ENCODE peak calls at places on chromosomes 1 and 21, in ten cellular contexts. One of them, this sample, is unnamed.

GRCh38 chr21:43005635-43006034 is 31.3 kb downstream of the PKNOX1 start:
- DNase-seq in effector memory CD4-positive, alpha-beta T cell: no peak
- DNase-seq in aorta: no peak
- DNase-seq in neural progenitor cell: no peak
- DNase-seq in mammary epithelial cell: no peak
- DNase-seq in CD4-positive, alpha-beta memory T cell: no peak
- DNase-seq in fibroblast of lung: no peak
- DNase-seq in MG63: no peak
- DNase-seq in spleen: peak; percentile 54
- DNase-seq in hepatocyte: no peak
- DNase-seq in this sample: no peak

GRCh38 chr1:200437556-200438203 is 27.8 kb upstream of the ZNF281 start:
- DNase-seq in effector memory CD4-positive, alpha-beta T cell: no peak
- DNase-seq in aorta: no peak
- DNase-seq in neural progenitor cell: no peak
- DNase-seq in mammary epithelial cell: no peak
- DNase-seq in CD4-positive, alpha-beta memory T cell: no peak
- DNase-seq in fibroblast of lung: peak; percentile 40
- DNase-seq in MG63: no peak
- DNase-seq in spleen: no peak
- DNase-seq in hepatocyte: no peak
- DNase-seq in this sample: no peak

GRCh38 chr1:205575294-205575885 is 56.4 kb downstream of the ELK4 start:
- DNase-seq in effector memory CD4-positive, alpha-beta T cell: no peak
- DNase-seq in aorta: no peak
- DNase-seq in neural progenitor cell: no peak
- DNase-seq in mammary epithelial cell: no peak
- DNase-seq in CD4-positive, alpha-beta memory T cell: no peak
- DNase-seq in fibroblast of lung: no peak
- DNase-seq in MG63: no peak
- DNase-seq in spleen: no peak
- DNase-seq in hepatocyte: no peak
- DNase-seq in this sample: no peak

GRCh38 chr1:15430787-15431570 is 7.3 kb upstream of the CTRC start:
- DNase-seq in effector memory CD4-positive, alpha-beta T cell: peak; percentile 54
- DNase-seq in aorta: peak; percentile 74
- DNase-seq in neural progenitor cell: peak; percentile 77
- DNase-seq in mammary epithelial cell: no peak
- DNase-seq in CD4-positive, alpha-beta memory T cell: peak; percentile 65
- DNase-seq in fibroblast of lung: no peak
- DNase-seq in MG63: peak; percentile 45
- DNase-seq in spleen: peak; percentile 92
- DNase-seq in hepatocyte: peak; percentile 73
- DNase-seq in this sample: peak; percentile 61

GRCh38 chr21:43585924-43586411 is 73.3 kb downstream of the HSF2BP start:
- DNase-seq in effector memory CD4-positive, alpha-beta T cell: no peak
- DNase-seq in aorta: peak; percentile 63
- DNase-seq in neural progenitor cell: peak; percentile 79
- DNase-seq in mammary epithelial cell: peak; percentile 100
- DNase-seq in CD4-positive, alpha-beta memory T cell: peak; percentile 26
- DNase-seq in fibroblast of lung: peak; percentile 100
- DNase-seq in MG63: peak; percentile 89
- DNase-seq in spleen: no peak
- DNase-seq in hepatocyte: peak; percentile 77
- DNase-seq in this sample: no peak

GRCh38 chr1:112396668-112397025 is 633 bp downstream of the CTTNBP2NL start:
- DNase-seq in effector memory CD4-positive, alpha-beta T cell: no peak
- DNase-seq in aorta: no peak
- DNase-seq in neural progenitor cell: peak; percentile 65
- DNase-seq in mammary epithelial cell: no peak
- DNase-seq in CD4-positive, alpha-beta memory T cell: no peak
- DNase-seq in fibroblast of lung: peak; percentile 32
- DNase-seq in MG63: no peak
- DNase-seq in spleen: no peak
- DNase-seq in hepatocyte: peak; percentile 62
- DNase-seq in this sample: no peak

GRCh38 chr1:168788262-168788661 is 59.3 kb upstream of the DPT start:
- DNase-seq in effector memory CD4-positive, alpha-beta T cell: no peak
- DNase-seq in aorta: no peak
- DNase-seq in neural progenitor cell: no peak
- DNase-seq in mammary epithelial cell: no peak
- DNase-seq in CD4-positive, alpha-beta memory T cell: no peak
- DNase-seq in fibroblast of lung: no peak
- DNase-seq in MG63: no peak
- DNase-seq in spleen: no peak
- DNase-seq in hepatocyte: no peak
- DNase-seq in this sample: no peak

GRCh38 chr1:53535846-53536245 is 76.6 kb downstream of the DMRTB1 start:
- DNase-seq in effector memory CD4-positive, alpha-beta T cell: no peak
- DNase-seq in aorta: no peak
- DNase-seq in neural progenitor cell: no peak
- DNase-seq in mammary epithelial cell: no peak
- DNase-seq in CD4-positive, alpha-beta memory T cell: no peak
- DNase-seq in fibroblast of lung: peak; percentile 34
- DNase-seq in MG63: no peak
- DNase-seq in spleen: no peak
- DNase-seq in hepatocyte: no peak
- DNase-seq in this sample: no peak

GRCh38 chr21:42461881-42462877 is 33.8 kb downstream of the RSPH1 start:
- DNase-seq in effector memory CD4-positive, alpha-beta T cell: no peak
- DNase-seq in aorta: no peak
- DNase-seq in neural progenitor cell: no peak
- DNase-seq in mammary epithelial cell: no peak
- DNase-seq in CD4-positive, alpha-beta memory T cell: no peak
- DNase-seq in fibroblast of lung: no peak
- DNase-seq in MG63: no peak
- DNase-seq in spleen: no peak
- DNase-seq in hepatocyte: peak; percentile 49
- DNase-seq in this sample: peak; percentile 0

GRCh38 chr1:234550341-234551031 is 59.5 kb downstream of the IRF2BP2 start:
- DNase-seq in effector memory CD4-positive, alpha-beta T cell: no peak
- DNase-seq in aorta: no peak
- DNase-seq in neural progenitor cell: peak; percentile 36
- DNase-seq in mammary epithelial cell: no peak
- DNase-seq in CD4-positive, alpha-beta memory T cell: no peak
- DNase-seq in fibroblast of lung: no peak
- DNase-seq in MG63: no peak
- DNase-seq in spleen: no peak
- DNase-seq in hepatocyte: no peak
- DNase-seq in this sample: no peak

GRCh38 chr1:109763646-109764415 is at the start of gene EPS8L3:
- DNase-seq in effector memory CD4-positive, alpha-beta T cell: no peak
- DNase-seq in aorta: no peak
- DNase-seq in neural progenitor cell: no peak
- DNase-seq in mammary epithelial cell: no peak
- DNase-seq in CD4-positive, alpha-beta memory T cell: no peak
- DNase-seq in fibroblast of lung: no peak
- DNase-seq in MG63: no peak
- DNase-seq in spleen: peak; percentile 66
- DNase-seq in hepatocyte: peak; percentile 85
- DNase-seq in this sample: peak; percentile 12

GRCh38 chr1:2314803-2315710 is 76.3 kb downstream of the MORN1 start:
- DNase-seq in effector memory CD4-positive, alpha-beta T cell: peak; percentile 44
- DNase-seq in aorta: peak; percentile 77
- DNase-seq in neural progenitor cell: peak; percentile 79
- DNase-seq in mammary epithelial cell: no peak
- DNase-seq in CD4-positive, alpha-beta memory T cell: peak; percentile 65
- DNase-seq in fibroblast of lung: peak; percentile 64
- DNase-seq in MG63: peak; percentile 84
- DNase-seq in spleen: peak; percentile 91
- DNase-seq in hepatocyte: peak; percentile 84
- DNase-seq in this sample: peak; percentile 49

GRCh38 chr21:44397431-44398031 is 44.1 kb downstream of the TRPM2 start:
- DNase-seq in effector memory CD4-positive, alpha-beta T cell: no peak
- DNase-seq in aorta: peak; percentile 36
- DNase-seq in neural progenitor cell: no peak
- DNase-seq in mammary epithelial cell: no peak
- DNase-seq in CD4-positive, alpha-beta memory T cell: no peak
- DNase-seq in fibroblast of lung: no peak
- DNase-seq in MG63: no peak
- DNase-seq in spleen: no peak
- DNase-seq in hepatocyte: no peak
- DNase-seq in this sample: no peak

GRCh38 chr1:19901653-19902052 is 19.5 kb downstream of the OTUD3 start:
- DNase-seq in effector memory CD4-positive, alpha-beta T cell: no peak
- DNase-seq in aorta: no peak
- DNase-seq in neural progenitor cell: no peak
- DNase-seq in mammary epithelial cell: no peak
- DNase-seq in CD4-positive, alpha-beta memory T cell: no peak
- DNase-seq in fibroblast of lung: no peak
- DNase-seq in MG63: no peak
- DNase-seq in spleen: no peak
- DNase-seq in hepatocyte: no peak
- DNase-seq in this sample: no peak

GRCh38 chr1:165938844-165939243 is 111.4 kb downstream of the UCK2 start:
- DNase-seq in effector memory CD4-positive, alpha-beta T cell: no peak
- DNase-seq in aorta: no peak
- DNase-seq in neural progenitor cell: no peak
- DNase-seq in mammary epithelial cell: no peak
- DNase-seq in CD4-positive, alpha-beta memory T cell: no peak
- DNase-seq in fibroblast of lung: no peak
- DNase-seq in MG63: no peak
- DNase-seq in spleen: no peak
- DNase-seq in hepatocyte: no peak
- DNase-seq in this sample: no peak
- H3K27me3 ChIP-seq in effector memory CD4-positive, alpha-beta T cell: no peaks in the 10 kb centered on the region
- H3K27me3 ChIP-seq in aorta: no peaks in the 10 kb centered on the region
- H3K27me3 ChIP-seq in neural progenitor cell: peaks cover 68% of the 10 kb centered on the region
- H3K27me3 ChIP-seq in mammary epithelial cell: no peaks in the 10 kb centered on the region
- H3K27me3 ChIP-seq in CD4-positive, alpha-beta memory T cell: no peaks in the 10 kb centered on the region
- H3K27me3 ChIP-seq in fibroblast of lung: no peaks in the 10 kb centered on the region
- H3K27me3 ChIP-seq in MG63: no peaks in the 10 kb centered on the region
- H3K27me3 ChIP-seq in spleen: no peaks in the 10 kb centered on the region
- H3K27me3 ChIP-seq in hepatocyte: no peaks in the 10 kb centered on the region
- H3K27me3 ChIP-seq in this sample: no peaks in the 10 kb centered on the region

GRCh38 chr21:24594082-24594481 is 1013.2 kb downstream of the MRPL39 start:
- DNase-seq in effector memory CD4-positive, alpha-beta T cell: no peak
- DNase-seq in aorta: no peak
- DNase-seq in neural progenitor cell: no peak
- DNase-seq in mammary epithelial cell: no peak
- DNase-seq in CD4-positive, alpha-beta memory T cell: no peak
- DNase-seq in fibroblast of lung: no peak
- DNase-seq in MG63: no peak
- DNase-seq in spleen: no peak
- DNase-seq in hepatocyte: no peak
- DNase-seq in this sample: no peak

DNA sequence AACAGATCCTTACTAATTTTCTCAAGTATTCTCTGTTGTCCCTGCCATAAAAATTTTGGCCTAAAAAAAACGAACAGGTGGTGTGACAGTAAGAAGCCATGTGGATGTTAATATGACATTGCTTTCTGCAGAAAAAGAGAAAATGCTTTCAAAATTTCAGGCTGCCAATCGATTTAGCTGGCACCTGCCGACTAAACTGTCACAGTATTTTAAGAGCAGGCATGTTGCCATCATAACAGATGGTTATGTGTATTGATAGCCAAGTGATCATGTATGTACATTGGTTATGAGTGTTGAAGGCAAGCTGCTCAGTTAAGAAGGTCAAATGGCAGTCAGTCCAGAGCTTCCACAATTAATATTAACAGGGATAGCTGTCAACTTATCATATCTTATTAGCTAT is 1017.0 kb downstream of the MRPL39 start:
- DNase-seq in effector memory CD4-positive, alpha-beta T cell: no peak
- DNase-seq in aorta: no peak
- DNase-seq in neural progenitor cell: no peak
- DNase-seq in mammary epithelial cell: no peak
- DNase-seq in CD4-positive, alpha-beta memory T cell: no peak
- DNase-seq in fibroblast of lung: no peak
- DNase-seq in MG63: no peak
- DNase-seq in spleen: no peak
- DNase-seq in hepatocyte: no peak
- DNase-seq in this sample: no peak
- H3K36me3 ChIP-seq in effector memory CD4-positive, alpha-beta T cell: no peaks in the 10 kb centered on the region
- H3K36me3 ChIP-seq in aorta: no peaks in the 10 kb centered on the region
- H3K36me3 ChIP-seq in neural progenitor cell: no peaks in the 10 kb centered on the region
- H3K36me3 ChIP-seq in mammary epithelial cell: no peaks in the 10 kb centered on the region
- H3K36me3 ChIP-seq in CD4-positive, alpha-beta memory T cell: no peaks in the 10 kb centered on the region
- H3K36me3 ChIP-seq in fibroblast of lung: no peaks in the 10 kb centered on the region
- H3K36me3 ChIP-seq in MG63: no peaks in the 10 kb centered on the region
- H3K36me3 ChIP-seq in spleen: no peaks in the 10 kb centered on the region
- H3K36me3 ChIP-seq in hepatocyte: no peaks in the 10 kb centered on the region
- H3K36me3 ChIP-seq in this sample: no peaks in the 10 kb centered on the region

DNA sequence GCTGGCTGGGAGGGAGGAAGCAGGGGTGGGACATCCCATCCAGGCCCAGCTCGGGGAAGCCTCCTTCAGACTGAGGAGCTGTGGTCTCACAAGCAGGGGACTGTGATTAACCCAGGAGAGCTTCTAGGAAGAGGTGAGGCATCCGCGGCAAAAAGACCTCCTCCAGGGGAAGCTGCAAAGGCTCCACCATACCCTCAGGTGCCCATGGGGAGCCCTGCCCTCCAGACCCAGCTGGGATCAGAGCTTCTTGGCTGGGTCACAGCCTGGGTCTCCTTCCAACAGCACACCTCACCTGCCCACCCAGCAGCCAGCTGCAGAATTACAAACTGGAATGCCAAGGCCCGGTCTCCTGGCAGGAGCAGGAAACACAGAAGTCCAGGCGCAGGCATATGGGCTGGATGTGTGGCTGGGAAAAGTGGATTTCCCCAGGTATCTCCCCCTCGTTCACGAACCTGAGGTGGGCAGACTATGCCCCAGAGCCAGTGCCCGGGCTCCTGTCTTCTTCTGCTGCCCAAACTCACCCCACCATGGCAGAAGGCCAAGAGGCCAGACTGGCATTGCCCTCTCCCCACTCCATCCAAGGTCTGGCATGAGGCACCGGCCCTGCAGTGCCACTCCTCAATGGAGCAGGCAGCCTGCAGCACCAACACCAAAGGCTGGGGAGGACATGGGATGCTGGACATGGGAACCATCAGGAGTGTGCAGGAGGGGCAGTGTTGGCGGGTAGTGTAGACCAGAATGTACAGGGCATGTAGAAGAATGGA is 15.4 kb upstream of the ARF1 start:
- DNase-seq in effector memory CD4-positive, alpha-beta T cell: no peak
- DNase-seq in aorta: peak; percentile 34
- DNase-seq in neural progenitor cell: no peak
- DNase-seq in mammary epithelial cell: no peak
- DNase-seq in CD4-positive, alpha-beta memory T cell: no peak
- DNase-seq in fibroblast of lung: no peak
- DNase-seq in MG63: no peak
- DNase-seq in spleen: peak; percentile 67
- DNase-seq in hepatocyte: no peak
- DNase-seq in this sample: no peak
- H3K27me3 ChIP-seq in effector memory CD4-positive, alpha-beta T cell: peaks cover 33% of the 10 kb centered on the region
- H3K27me3 ChIP-seq in aorta: no peaks in the 10 kb centered on the region
- H3K27me3 ChIP-seq in neural progenitor cell: peaks cover 92% of the 10 kb centered on the region
- H3K27me3 ChIP-seq in mammary epithelial cell: peaks cover 3% of the 10 kb centered on the region
- H3K27me3 ChIP-seq in CD4-positive, alpha-beta memory T cell: peaks cover 10% of the 10 kb centered on the region
- H3K27me3 ChIP-seq in fibroblast of lung: peaks cover 10% of the 10 kb centered on the region
- H3K27me3 ChIP-seq in MG63: peaks cover 7% of the 10 kb centered on the region
- H3K27me3 ChIP-seq in spleen: no peaks in the 10 kb centered on the region
- H3K27me3 ChIP-seq in hepatocyte: peaks cover 22% of the 10 kb centered on the region
- H3K27me3 ChIP-seq in this sample: peaks cover 6% of the 10 kb centered on the region

DNA sequence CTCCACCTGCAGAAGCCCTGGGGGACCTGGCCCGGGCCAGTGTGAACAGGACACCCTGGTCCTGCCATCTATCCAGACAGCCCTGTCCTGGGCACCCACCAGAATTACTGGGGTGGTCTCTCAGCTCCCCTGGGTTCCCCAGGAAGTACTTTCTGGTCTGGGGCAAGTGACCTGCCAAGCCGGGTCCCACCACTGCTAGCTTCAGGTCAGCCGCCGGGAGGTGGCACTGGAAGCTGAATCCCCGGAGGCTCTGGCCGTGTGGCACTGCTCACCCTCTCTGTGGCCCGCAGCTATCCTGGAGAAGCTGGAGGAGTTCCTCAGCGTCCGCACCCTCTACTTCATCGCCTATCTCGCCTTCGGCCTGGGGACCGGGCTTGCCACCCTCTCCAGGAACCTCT is 21.3 kb downstream of the SLC45A1 start:
- DNase-seq in effector memory CD4-positive, alpha-beta T cell: no peak
- DNase-seq in aorta: no peak
- DNase-seq in neural progenitor cell: no peak
- DNase-seq in mammary epithelial cell: no peak
- DNase-seq in CD4-positive, alpha-beta memory T cell: no peak
- DNase-seq in fibroblast of lung: no peak
- DNase-seq in MG63: no peak
- DNase-seq in spleen: no peak
- DNase-seq in hepatocyte: no peak
- DNase-seq in this sample: no peak
- H3K36me3 ChIP-seq in effector memory CD4-positive, alpha-beta T cell: no peaks in the 10 kb centered on the region
- H3K36me3 ChIP-seq in aorta: peaks cover 5% of the 10 kb centered on the region
- H3K36me3 ChIP-seq in neural progenitor cell: no peaks in the 10 kb centered on the region
- H3K36me3 ChIP-seq in mammary epithelial cell: no peaks in the 10 kb centered on the region
- H3K36me3 ChIP-seq in CD4-positive, alpha-beta memory T cell: no peaks in the 10 kb centered on the region
- H3K36me3 ChIP-seq in fibroblast of lung: no peaks in the 10 kb centered on the region
- H3K36me3 ChIP-seq in MG63: no peaks in the 10 kb centered on the region
- H3K36me3 ChIP-seq in spleen: no peaks in the 10 kb centered on the region
- H3K36me3 ChIP-seq in hepatocyte: no peaks in the 10 kb centered on the region
- H3K36me3 ChIP-seq in this sample: no peaks in the 10 kb centered on the region